ENCODE peak calls at places on chromosome 11, in five cellular contexts. One of them, this sample, is unnamed. For H3K27me3 and H3K36me3, the result is how much of the 10 kb centered on the place peaks cover.

GRCh38 chr11:125626381-125626950 is 1.5 kb downstream of the CHEK1 start:
- DNase-seq in Karpas-422: peak
- DNase-seq in cardiac muscle cell: no peak
- DNase-seq in sigmoid colon: no peak
- DNase-seq in fibroblast of lung: no peak
- DNase-seq in this sample: peak

GRCh38 chr11:10770626-10771254 is 19.7 kb downstream of the CTR9 start:
- DNase-seq in Karpas-422: peak
- DNase-seq in cardiac muscle cell: peak
- DNase-seq in sigmoid colon: no peak
- DNase-seq in fibroblast of lung: peak
- DNase-seq in this sample: peak

GRCh38 chr11:13062115-13062514 is 53.0 kb downstream of the RASSF10 start:
- DNase-seq in Karpas-422: no peak
- DNase-seq in cardiac muscle cell: no peak
- DNase-seq in sigmoid colon: no peak
- DNase-seq in fibroblast of lung: no peak
- DNase-seq in this sample: no peak

GRCh38 chr11:44178381-44178780 is 82.9 kb downstream of the EXT2 start:
- DNase-seq in Karpas-422: no peak
- DNase-seq in cardiac muscle cell: peak
- DNase-seq in sigmoid colon: no peak
- DNase-seq in fibroblast of lung: peak
- DNase-seq in this sample: no peak

GRCh38 chr11:18379201-18379600 is 15.2 kb upstream of the LDHA start:
- DNase-seq in Karpas-422: no peak
- DNase-seq in cardiac muscle cell: no peak
- DNase-seq in sigmoid colon: no peak
- DNase-seq in fibroblast of lung: no peak
- DNase-seq in this sample: no peak

GRCh38 chr11:623999-624704 is 603 bp downstream of the CDHR5 start:
- DNase-seq in Karpas-422: no peak
- DNase-seq in cardiac muscle cell: no peak
- DNase-seq in sigmoid colon: no peak
- DNase-seq in fibroblast of lung: no peak
- DNase-seq in this sample: no peak

GRCh38 chr11:68946416-68947090 is 34.2 kb downstream of the MRGPRD start:
- DNase-seq in Karpas-422: no peak
- DNase-seq in cardiac muscle cell: peak
- DNase-seq in sigmoid colon: peak
- DNase-seq in fibroblast of lung: peak
- DNase-seq in this sample: peak

GRCh38 chr11:118438314-118438931 is 2.1 kb downstream of the KMT2A start:
- DNase-seq in Karpas-422: peak
- DNase-seq in cardiac muscle cell: peak
- DNase-seq in sigmoid colon: peak
- DNase-seq in fibroblast of lung: peak
- DNase-seq in this sample: peak

GRCh38 chr11:32233276-32233675 is 142.4 kb downstream of the RCN1 start:
- DNase-seq in Karpas-422: no peak
- DNase-seq in cardiac muscle cell: no peak
- DNase-seq in sigmoid colon: no peak
- DNase-seq in fibroblast of lung: no peak
- DNase-seq in this sample: no peak

GRCh38 chr11:61460474-61460881 is 30.6 kb downstream of the SDHAF2 start:
- DNase-seq in Karpas-422: no peak
- DNase-seq in cardiac muscle cell: peak
- DNase-seq in sigmoid colon: peak
- DNase-seq in fibroblast of lung: peak
- DNase-seq in this sample: no peak

GRCh38 chr11:21511835-21512440 is 680.9 kb upstream of the ANO5 start:
- DNase-seq in Karpas-422: peak
- DNase-seq in cardiac muscle cell: peak
- DNase-seq in sigmoid colon: no peak
- DNase-seq in fibroblast of lung: peak
- DNase-seq in this sample: peak

GRCh38 chr11:79440451-79441158 is at the start of gene TENM4:
- DNase-seq in Karpas-422: peak
- DNase-seq in cardiac muscle cell: peak
- DNase-seq in sigmoid colon: peak
- DNase-seq in fibroblast of lung: peak
- DNase-seq in this sample: peak

GRCh38 chr11:70532066-70532440 is 133.7 kb downstream of the CTTN start:
- DNase-seq in Karpas-422: no peak
- DNase-seq in cardiac muscle cell: no peak
- DNase-seq in sigmoid colon: no peak
- DNase-seq in fibroblast of lung: peak
- DNase-seq in this sample: no peak

GRCh38 chr11:102497061-102497460 is 33.5 kb downstream of the MMP7 start:
- DNase-seq in Karpas-422: no peak
- DNase-seq in cardiac muscle cell: peak
- DNase-seq in sigmoid colon: no peak
- DNase-seq in fibroblast of lung: peak
- DNase-seq in this sample: no peak

GRCh38 chr11:116461789-116462188 is 311.0 kb downstream of the BUD13 start:
- DNase-seq in Karpas-422: no peak
- DNase-seq in cardiac muscle cell: no peak
- DNase-seq in sigmoid colon: no peak
- DNase-seq in fibroblast of lung: no peak
- DNase-seq in this sample: no peak

GRCh38 chr11:45748801-45749200 is 56.1 kb upstream of the SLC35C1 start:
- DNase-seq in Karpas-422: no peak
- DNase-seq in cardiac muscle cell: no peak
- DNase-seq in sigmoid colon: no peak
- DNase-seq in fibroblast of lung: no peak
- DNase-seq in this sample: no peak

GRCh38 chr11:13962562-13963168 is at the start of gene SPON1:
- DNase-seq in Karpas-422: no peak
- DNase-seq in cardiac muscle cell: peak
- DNase-seq in sigmoid colon: peak
- DNase-seq in fibroblast of lung: peak
- DNase-seq in this sample: no peak

GRCh38 chr11:111983187-111983986 is 41.8 kb upstream of the DLAT start:
- DNase-seq in Karpas-422: no peak
- DNase-seq in cardiac muscle cell: peak
- DNase-seq in sigmoid colon: no peak
- DNase-seq in fibroblast of lung: peak
- DNase-seq in this sample: no peak
- H3K27me3 ChIP-seq in Karpas-422: under half
- H3K27me3 ChIP-seq in cardiac muscle cell: under half
- H3K27me3 ChIP-seq in sigmoid colon: under half
- H3K27me3 ChIP-seq in fibroblast of lung: under half
- H3K27me3 ChIP-seq in this sample: under half

DNA sequence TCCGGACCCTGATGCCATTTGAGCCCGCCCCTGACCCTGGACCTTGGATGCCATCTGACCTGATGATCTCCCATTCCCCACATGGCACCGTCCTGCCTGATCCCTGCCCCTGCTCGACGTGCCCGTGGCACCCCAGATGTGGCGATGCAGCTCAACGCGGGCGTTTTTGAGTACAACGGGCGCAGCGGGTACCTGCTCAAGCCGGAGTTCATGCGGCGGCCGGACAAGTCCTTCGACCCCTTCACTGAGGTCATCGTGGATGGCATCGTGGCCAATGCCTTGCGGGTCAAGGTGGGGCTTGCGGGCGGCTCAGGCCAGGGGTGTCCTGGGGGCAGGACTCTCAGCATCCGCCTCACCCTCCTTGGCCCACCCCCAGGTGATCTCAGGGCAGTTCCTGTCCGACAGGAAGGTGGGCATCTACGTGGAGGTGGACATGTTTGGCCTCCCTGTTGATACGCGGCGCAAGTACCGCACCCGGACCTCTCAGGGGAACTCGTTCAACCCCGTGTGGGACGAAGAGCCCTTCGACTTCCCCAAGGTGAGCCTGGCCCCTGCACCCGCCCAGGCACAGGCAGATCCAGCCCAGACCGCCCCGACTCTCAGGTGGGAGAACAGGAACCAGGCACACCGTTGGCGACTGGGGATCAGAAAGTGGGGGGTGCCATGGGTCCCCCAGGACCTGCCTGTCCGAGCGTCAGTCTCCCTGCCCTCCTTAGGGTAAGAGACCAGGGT is 11.1 kb downstream of the PLCB3 start:
- DNase-seq in Karpas-422: no peak
- DNase-seq in cardiac muscle cell: no peak
- DNase-seq in sigmoid colon: no peak
- DNase-seq in fibroblast of lung: no peak
- DNase-seq in this sample: no peak
- H3K36me3 ChIP-seq in Karpas-422: under half
- H3K36me3 ChIP-seq in cardiac muscle cell: under half
- H3K36me3 ChIP-seq in sigmoid colon: under half
- H3K36me3 ChIP-seq in fibroblast of lung: half or more
- H3K36me3 ChIP-seq in this sample: under half

GRCh38 chr11:3163241-3163981 is 1.7 kb downstream of the OSBPL5 start:
- DNase-seq in Karpas-422: no peak
- DNase-seq in cardiac muscle cell: no peak
- DNase-seq in sigmoid colon: no peak
- DNase-seq in fibroblast of lung: no peak
- DNase-seq in this sample: no peak
- H3K27me3 ChIP-seq in Karpas-422: under half
- H3K27me3 ChIP-seq in cardiac muscle cell: under half
- H3K27me3 ChIP-seq in sigmoid colon: under half
- H3K27me3 ChIP-seq in fibroblast of lung: under half
- H3K27me3 ChIP-seq in this sample: under half

GRCh38 chr11:47163898-47164297 is 12.8 kb downstream of the ARFGAP2 start:
- DNase-seq in Karpas-422: no peak
- DNase-seq in cardiac muscle cell: no peak
- DNase-seq in sigmoid colon: no peak
- DNase-seq in fibroblast of lung: no peak
- DNase-seq in this sample: no peak
- H3K36me3 ChIP-seq in Karpas-422: under half
- H3K36me3 ChIP-seq in cardiac muscle cell: under half
- H3K36me3 ChIP-seq in sigmoid colon: under half
- H3K36me3 ChIP-seq in fibroblast of lung: under half
- H3K36me3 ChIP-seq in this sample: under half

DNA sequence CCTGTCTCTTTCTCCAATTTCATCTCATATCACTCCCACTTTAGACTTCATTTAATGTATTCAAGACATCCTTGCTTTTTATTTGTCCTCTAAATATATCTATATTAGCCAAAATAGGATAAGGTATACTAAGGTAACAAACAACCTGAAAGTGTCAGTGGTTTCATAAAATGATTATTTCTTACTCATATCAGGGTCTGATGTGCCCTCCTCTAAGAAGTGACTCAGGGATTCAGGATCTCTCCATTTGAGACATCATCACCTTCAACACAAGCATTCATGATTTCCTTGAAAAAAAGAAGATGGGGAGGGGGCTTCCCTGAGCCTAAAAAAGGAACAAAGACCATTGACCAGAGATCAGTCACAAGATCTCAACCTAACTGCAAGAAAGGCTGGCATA is 131.4 kb upstream of the POU2AF2 start:
- DNase-seq in Karpas-422: no peak
- DNase-seq in cardiac muscle cell: no peak
- DNase-seq in sigmoid colon: no peak
- DNase-seq in fibroblast of lung: no peak
- DNase-seq in this sample: no peak
- H3K27me3 ChIP-seq in Karpas-422: under half
- H3K27me3 ChIP-seq in cardiac muscle cell: under half
- H3K27me3 ChIP-seq in sigmoid colon: under half
- H3K27me3 ChIP-seq in fibroblast of lung: under half
- H3K27me3 ChIP-seq in this sample: under half

This sample was measured in kidney epithelial cell.